ENCODE peak calls at places on chromosomes 4 and X, in eight cellular contexts. U, A, X, L, O, P, D and C are unnamed samples.

GRCh38 chrX:77910108-77910840 is at the start of gene ATP7A:
- ATAC-seq in U (peak; percentile 98), A (peak; percentile 92), X (peak; percentile 100), L (peak; percentile 98), O (peak; percentile 98), P (peak; percentile 96), D (peak; percentile 89), C (peak; percentile 97)

GRCh38 chr4:123659759-123660158 is 263.2 kb downstream of the SPRY1 start:
- ATAC-seq in U (no peak), A (peak; percentile 49), X (no peak), L (no peak), O (peak; percentile 71), P (peak; percentile 70), D (peak; percentile 72), C (no peak)

GRCh38 chr4:48594185-48594584 is 104.1 kb downstream of the ZAR1 start:
- ATAC-seq in U (peak; percentile 97), A (no peak), X (no peak), L (no peak), O (no peak), P (no peak), D (no peak), C (no peak)

GRCh38 chr4:158050942-158051341 is 121.9 kb downstream of the GASK1B start:
- ATAC-seq in U (peak; percentile 45), A (no peak), X (no peak), L (no peak), O (no peak), P (no peak), D (no peak), C (peak; percentile 25)

GRCh38 chr4:55269970-55270369 is 76.1 kb upstream of the SRD5A3 start:
- ATAC-seq in U (peak; percentile 85), A (no peak), X (peak; percentile 51), L (no peak), O (no peak), P (no peak), D (no peak), C (peak; percentile 22)

GRCh38 chr4:142366821-142367220 is 479.3 kb downstream of the INPP4B start:
- ATAC-seq in U (no peak), A (peak; percentile 19), X (no peak), L (no peak), O (no peak), P (no peak), D (no peak), C (no peak)

GRCh38 chrX:1554469-1555210 is 17.7 kb upstream of the P2RY8 start:
- ATAC-seq in U (peak; percentile 27), A (no peak), X (peak; percentile 51), L (no peak), O (no peak), P (peak; percentile 92), D (no peak), C (no peak)

GRCh38 chr4:101183658-101184373 is 163.5 kb downstream of the PPP3CA start:
- ATAC-seq in U (no peak), A (peak; percentile 96), X (no peak), L (no peak), O (peak; percentile 92), P (peak; percentile 85), D (no peak), C (no peak)

GRCh38 chr4:36332782-36333131 is 51.3 kb downstream of the DTHD1 start:
- ATAC-seq in U (no peak), A (no peak), X (no peak), L (no peak), O (no peak), P (no peak), D (no peak), C (no peak)

GRCh38 chr4:165524532-165525190 is 145.9 kb downstream of the CPE start:
- ATAC-seq in U (no peak), A (no peak), X (no peak), L (no peak), O (no peak), P (no peak), D (no peak), C (no peak)

DNA sequence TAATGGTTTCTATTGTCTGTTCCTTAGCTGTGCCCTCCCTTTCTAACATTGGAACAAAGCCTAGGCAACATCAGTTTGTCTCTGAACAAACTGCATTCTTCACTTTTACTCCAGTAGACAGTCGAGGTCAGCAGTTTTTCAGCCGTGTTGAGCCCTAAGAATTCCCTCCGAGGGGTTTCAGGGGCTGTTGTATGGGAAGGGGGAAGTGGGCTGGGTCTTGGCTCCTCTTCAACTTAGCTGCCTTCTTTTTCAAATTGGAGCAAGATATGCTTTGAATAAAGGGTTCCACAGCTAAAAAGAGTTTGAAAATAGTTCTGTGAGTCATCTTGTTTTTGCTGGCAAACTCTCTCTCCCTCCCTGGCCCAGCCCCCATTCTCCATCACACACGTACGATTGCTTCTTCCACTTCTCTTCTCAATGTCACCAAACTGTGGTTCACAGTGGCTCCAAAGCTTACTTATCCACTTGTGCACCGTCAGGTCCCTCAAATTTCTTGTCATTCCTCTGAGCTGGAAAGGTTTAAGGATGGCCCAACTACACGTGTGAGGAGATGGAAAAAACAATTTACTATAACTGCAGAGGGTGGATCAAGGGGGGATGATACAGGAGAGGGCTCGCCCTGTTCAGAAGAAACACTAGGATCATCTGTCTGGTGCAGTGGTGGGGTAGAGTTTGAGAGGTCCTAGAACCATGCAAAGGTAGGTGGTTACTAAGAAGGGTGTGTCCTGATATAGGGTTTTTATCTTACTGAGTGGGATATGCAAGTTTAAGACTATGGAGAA is 9.2 kb upstream of the MAML3 start:
- ATAC-seq in U (no peak), A (no peak), X (no peak), L (no peak), O (no peak), P (no peak), D (no peak), C (peak; percentile 34)
- H3K4me3 ChIP-seq in U (no peak overlapping the region), A (no peak overlapping the region), X (no peak overlapping the region), L (no peak overlapping the region), O (no peak overlapping the region), P (no peak overlapping the region), D (no peak overlapping the region), C (peak overlapping the region; percentile 13)

GRCh38 chr4:175109933-175110332 is 191.8 kb downstream of the ADAM29 start:
- ATAC-seq in U (no peak), A (no peak), X (no peak), L (no peak), O (no peak), P (no peak), D (no peak), C (no peak)
- TF ChIP-seq CTCF in U (no peak), A (no peak), X (no peak), L (no peak), O (no peak), P (no peak), D (no peak), C (no peak)

DNA sequence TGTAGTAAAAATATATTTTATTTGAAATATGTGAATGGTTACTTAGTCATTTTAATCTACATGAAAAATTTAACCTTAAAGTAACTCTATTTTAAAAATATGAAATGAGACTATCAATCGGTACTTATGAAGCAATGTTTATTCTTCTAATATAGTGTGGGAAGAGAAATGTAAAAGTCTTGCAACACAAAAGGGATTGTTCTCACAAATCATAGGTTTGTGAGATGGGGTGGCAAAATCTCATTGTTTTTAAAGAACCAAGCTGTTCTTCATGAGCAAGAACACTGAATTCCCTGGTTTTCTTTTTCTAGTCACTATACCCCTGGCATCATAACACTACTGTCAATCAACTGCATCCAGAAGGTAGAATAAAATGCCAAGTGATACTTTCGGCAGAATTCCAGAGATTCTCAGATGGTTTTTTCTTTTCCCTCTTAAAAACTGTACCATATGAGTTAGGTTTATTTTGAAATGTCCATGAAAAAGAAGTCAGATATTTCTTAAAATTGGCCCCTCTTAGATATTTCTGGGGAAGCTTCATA is 52.2 kb downstream of the SNCA start:
- ATAC-seq in U (no peak), A (no peak), X (no peak), L (no peak), O (no peak), P (no peak), D (no peak), C (no peak)
- H3K4me3 ChIP-seq in U (no peak overlapping the region), A (no peak overlapping the region), X (no peak overlapping the region), L (no peak overlapping the region), O (no peak overlapping the region), P (no peak overlapping the region), D (no peak overlapping the region), C (no peak overlapping the region)

DNA sequence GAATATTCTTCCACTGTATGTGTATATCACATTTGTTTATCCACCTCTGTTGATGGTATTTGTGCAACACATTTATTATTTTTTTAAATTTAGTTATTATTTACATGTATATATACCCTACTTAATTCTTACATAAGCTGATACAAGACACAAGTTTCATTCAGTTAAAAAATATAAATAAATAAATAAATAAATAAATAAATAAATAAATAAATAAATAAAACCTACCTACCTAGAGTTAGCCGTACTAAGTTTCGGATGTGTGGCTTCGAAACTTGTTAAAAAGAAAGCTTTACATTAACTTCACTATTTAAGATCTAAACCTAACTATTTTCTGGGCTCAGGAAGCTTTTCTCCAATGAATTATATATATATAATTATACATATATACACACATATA is 23.3 kb upstream of the REPS2 start:
- ATAC-seq in U (no peak), A (no peak), X (no peak), L (no peak), O (no peak), P (no peak), D (no peak), C (no peak)
- TF ChIP-seq CTCF in U (no peak), A (no peak), X (no peak), L (no peak), O (no peak), P (no peak), D (no peak), C (no peak)

GRCh38 chrX:69670001-69670555 is 54.2 kb downstream of the EDA start:
- ATAC-seq in U (no peak), A (no peak), X (no peak), L (no peak), O (no peak), P (no peak), D (no peak), C (no peak)

DNA sequence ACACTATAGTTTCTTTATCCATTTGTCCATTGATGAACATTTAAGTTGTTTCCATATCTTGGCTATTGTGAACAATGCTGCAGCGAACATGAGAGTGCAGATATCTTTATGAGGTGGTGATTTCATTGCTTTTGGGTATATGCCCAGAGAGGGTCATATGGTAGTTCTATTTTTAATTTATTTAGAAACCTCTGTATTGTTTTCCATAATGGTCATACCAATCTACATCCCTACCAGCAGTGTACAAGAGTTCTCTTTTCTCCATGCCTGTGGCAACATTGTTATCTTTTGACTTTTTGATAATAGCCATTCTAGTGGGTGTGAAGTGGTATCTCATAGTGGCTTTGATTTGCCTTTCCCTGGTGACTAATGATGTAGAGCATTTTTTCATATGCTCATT is 48.8 kb downstream of the EDA start:
- ATAC-seq in U (no peak), A (no peak), X (no peak), L (no peak), O (no peak), P (no peak), D (no peak), C (no peak)
- H3K4me3 ChIP-seq in U (no peak overlapping the region), A (no peak overlapping the region), X (no peak overlapping the region), L (no peak overlapping the region), O (no peak overlapping the region), P (no peak overlapping the region), D (no peak overlapping the region), C (no peak overlapping the region)

DNA sequence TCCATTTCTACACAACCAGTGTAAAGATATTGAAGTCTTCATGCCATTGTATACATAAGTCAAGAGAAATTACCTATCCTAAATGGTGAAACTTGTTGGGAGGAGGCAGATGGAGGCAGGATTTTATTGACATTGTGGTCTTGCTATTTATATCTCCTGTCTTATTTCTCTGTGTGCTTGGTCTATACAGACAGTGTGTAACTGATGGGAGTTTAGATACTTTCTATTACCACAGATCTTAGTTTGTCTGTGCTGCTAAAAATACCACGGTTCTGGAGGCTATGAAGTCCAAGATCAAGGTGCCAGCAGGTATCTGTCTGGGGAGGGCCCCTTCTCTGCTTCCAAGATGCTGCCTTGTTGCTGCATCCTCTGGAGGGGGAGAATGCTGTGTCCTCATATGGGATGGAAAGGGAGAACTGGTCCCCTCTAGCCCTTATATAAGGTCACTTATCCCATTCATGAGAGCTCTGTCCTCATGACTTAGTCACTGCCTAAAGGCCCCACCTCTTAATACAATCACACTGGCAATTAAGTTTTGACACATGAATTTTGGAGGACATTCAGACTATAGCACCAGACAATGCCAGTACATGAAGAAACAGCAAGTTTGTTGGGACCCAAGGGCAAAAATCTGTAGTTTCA is 62.4 kb downstream of the SYNPO2 start:
- ATAC-seq in U (peak; percentile 29), A (no peak), X (no peak), L (no peak), O (no peak), P (no peak), D (no peak), C (peak; percentile 12)
- TF ChIP-seq CTCF in U (no peak), A (no peak), X (no peak), L (no peak), O (no peak), P (no peak), D (no peak), C (no peak)